ENCODE peak calls at places on chromosomes 12 and 14, in four cellular contexts. S is lung, G is heart right ventricle, Z is lower lobe of right lung. E is an unnamed sample.

GRCh38 chr12:26919216-26919555 is 18.6 kb downstream of the INTS13 start:
- DNase-seq in S (no peak), G (no peak), Z (no peak), E (no peak)

GRCh38 chr12:127143020-127143419 is 1124.0 kb upstream of the TMEM132C start:
- DNase-seq in S (no peak), G (no peak), Z (no peak), E (no peak)

GRCh38 chr12:25877446-25877845 is 81.0 kb upstream of the RASSF8 start:
- DNase-seq in S (no peak), G (no peak), Z (no peak), E (no peak)

GRCh38 chr14:68544150-68544892 is 248.5 kb downstream of the ZFP36L1 start:
- DNase-seq in S (peak; percentile 54), G (peak; percentile 84), Z (no peak), E (no peak)

GRCh38 chr14:99273025-99273723 is 1.2 kb upstream of the BCL11B start:
- DNase-seq in S (no peak), G (no peak), Z (no peak), E (no peak)

GRCh38 chr12:65532744-65533143 is 254.3 kb downstream of the MSRB3 start:
- DNase-seq in S (no peak), G (no peak), Z (no peak), E (no peak)

GRCh38 chr12:124687695-124688301 is 120.4 kb upstream of the NCOR2 start:
- DNase-seq in S (no peak), G (peak; percentile 48), Z (no peak), E (no peak)

GRCh38 chr12:57127710-57128518 is at the start of gene LRP1:
- DNase-seq in S (peak; percentile 78), G (peak; percentile 89), Z (peak; percentile 87), E (peak; percentile 96)

GRCh38 chr14:68368850-68369249 is 424.0 kb downstream of the ZFP36L1 start:
- DNase-seq in S (no peak), G (no peak), Z (no peak), E (no peak)

GRCh38 chr14:26598672-26599131 is 869 bp upstream of the NOVA1 start:
- DNase-seq in S (no peak), G (no peak), Z (no peak), E (no peak)

GRCh38 chr12:67305544-67305943 is 36.4 kb downstream of the CAND1 start:
- DNase-seq in S (no peak), G (no peak), Z (no peak), E (no peak)

GRCh38 chr12:53267309-53268008 is 640 bp upstream of the ESPL1 start:
- DNase-seq in S (no peak), G (no peak), Z (no peak), E (peak; percentile 56)

GRCh38 chr12:4064008-4064407 is 190.8 kb upstream of the PARP11 start:
- DNase-seq in S (no peak), G (no peak), Z (no peak), E (no peak)

GRCh38 chr14:75123991-75124390 is 2.9 kb downstream of the NEK9 start:
- DNase-seq in S (peak; percentile 30), G (no peak), Z (no peak), E (no peak)

GRCh38 chr12:69274861-69275260 is 35.5 kb downstream of the CPSF6 start:
- DNase-seq in S (no peak), G (no peak), Z (no peak), E (no peak)

DNA sequence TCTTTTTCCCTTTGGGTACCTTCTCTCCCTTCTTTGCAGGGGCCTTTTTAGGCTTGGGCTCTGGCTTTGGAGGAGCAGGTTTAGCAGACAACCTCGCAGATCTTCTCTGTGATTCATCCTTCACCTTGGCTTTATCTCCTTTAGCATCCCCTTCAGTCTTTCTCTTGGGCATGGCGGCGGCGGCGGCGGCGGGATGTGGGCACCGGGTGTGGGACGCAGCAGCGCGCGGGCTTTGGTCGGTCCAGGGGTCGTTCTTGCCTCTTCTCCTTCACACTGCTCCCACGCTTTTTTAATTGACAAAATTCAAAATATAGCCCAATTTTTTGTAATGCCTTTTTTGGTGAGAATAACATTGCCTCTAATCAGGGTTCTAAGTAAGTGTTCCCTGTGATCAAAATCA is 8.6 kb downstream of the TRMT5 start:
- DNase-seq in S (no peak), G (no peak), Z (no peak), E (no peak)
- H3K27ac ChIP-seq in S (no peak overlapping the region), G (no peak overlapping the region), Z (no peak overlapping the region), E (no peak overlapping the region)

DNA sequence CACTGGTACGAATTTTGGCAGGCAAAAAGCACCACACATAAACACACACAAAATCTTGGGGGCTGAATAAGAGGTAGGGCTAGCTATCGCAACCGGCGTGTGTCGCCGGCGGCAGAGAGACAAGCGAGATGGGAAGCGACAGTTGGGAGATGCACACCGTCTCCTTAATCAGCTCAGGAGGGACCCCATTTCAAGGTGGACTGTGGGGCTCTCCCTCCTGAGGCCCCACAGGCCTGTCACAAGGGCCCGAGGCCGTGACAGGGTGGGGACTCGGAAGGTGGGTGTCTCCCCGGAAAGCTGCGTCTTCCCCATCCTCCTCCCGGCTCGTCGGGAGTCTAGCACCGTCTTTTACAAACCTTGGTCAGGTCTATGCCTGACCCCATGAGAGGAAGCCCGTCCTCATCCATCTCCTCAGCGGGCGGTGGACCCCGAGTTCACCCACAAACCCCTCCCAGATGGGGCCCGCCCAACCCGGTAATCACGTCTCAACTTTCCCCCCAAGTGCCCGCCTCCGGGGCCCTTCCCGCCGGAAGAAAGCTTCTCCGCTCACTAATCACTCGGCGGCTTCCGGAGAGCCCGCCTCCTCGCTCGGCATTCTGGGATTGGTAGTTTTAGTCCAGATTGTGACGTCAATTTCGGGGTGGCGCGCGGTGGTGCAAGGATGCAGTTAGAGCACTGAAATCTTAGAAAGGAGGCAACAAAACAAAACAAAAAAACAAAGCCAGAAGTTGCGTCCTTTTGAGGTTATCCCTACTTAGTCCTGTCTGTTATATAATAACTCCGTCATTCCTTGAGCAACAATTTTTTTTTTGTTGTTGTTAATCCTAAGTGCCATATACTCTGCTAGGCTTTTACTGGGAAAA is at the start of gene WASHC3:
- DNase-seq in S (peak; percentile 97), G (peak; percentile 96), Z (peak; percentile 97), E (peak; percentile 98)
- H3K4me1 ChIP-seq in S (no peaks in the 10 kb centered on the region), G (no peaks in the 10 kb centered on the region), Z (no peaks in the 10 kb centered on the region), E (no peaks in the 10 kb centered on the region)

GRCh38 chr12:109377139-109377685 is 29.5 kb downstream of the MYO1H start:
- DNase-seq in S (no peak), G (no peak), Z (no peak), E (no peak)
- H3K4me3 ChIP-seq in S (no peak overlapping the region), G (no peak overlapping the region), Z (no peak overlapping the region), E (no peak overlapping the region)

GRCh38 chr12:109731806-109732205 is 18.2 kb downstream of the FAM222A start:
- DNase-seq in S (no peak), G (no peak), Z (peak; percentile 6), E (peak; percentile 26)
- H3K27ac ChIP-seq in S (no peak overlapping the region), G (no peak overlapping the region), Z (no peak overlapping the region), E (no peak overlapping the region)

DNA sequence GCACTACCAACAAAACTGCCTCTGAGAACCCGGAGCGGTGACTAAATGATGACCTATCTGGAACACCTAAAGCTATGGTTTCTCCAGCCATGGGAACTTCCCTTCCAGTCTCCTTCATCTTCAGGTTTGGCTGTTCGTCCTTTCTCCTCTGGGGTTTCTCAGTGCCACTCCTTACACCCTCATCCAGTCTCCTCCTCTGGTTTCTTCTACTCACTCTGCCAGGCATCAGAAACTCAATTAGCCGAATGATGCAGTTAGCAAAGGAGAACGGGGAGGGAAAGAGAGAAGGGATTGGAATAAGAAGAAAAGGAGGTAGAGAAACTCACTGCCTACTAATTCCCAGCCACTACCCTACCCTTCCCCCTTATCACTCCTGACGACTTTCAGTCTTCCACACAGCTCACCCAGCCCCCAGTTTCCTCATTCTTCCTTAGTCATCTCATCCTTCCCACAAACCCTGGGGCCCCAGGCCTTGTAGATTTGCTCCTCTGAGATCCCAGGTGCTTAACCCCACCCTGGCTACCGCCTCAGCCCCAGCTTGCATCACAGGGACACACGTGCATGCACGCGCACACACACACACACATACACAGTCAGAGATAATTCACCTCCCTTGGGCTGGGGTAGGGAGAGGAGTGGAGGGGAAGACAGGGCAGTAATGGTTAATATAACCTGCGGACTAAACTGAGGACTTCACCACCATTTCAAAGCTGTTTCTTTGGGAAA is 13.0 kb downstream of the FGD6 start:
- DNase-seq in S (peak; percentile 38), G (peak; percentile 27), Z (peak; percentile 57), E (peak; percentile 58)
- H3K4me1 ChIP-seq in S (peaks cover 36% of the 10 kb centered on the region), G (peaks cover 35% of the 10 kb centered on the region), Z (peaks cover 64% of the 10 kb centered on the region), E (no peaks in the 10 kb centered on the region)

GRCh38 chr12:19239616-19240234 is 110.2 kb downstream of the PLEKHA5 start:
- DNase-seq in S (no peak), G (no peak), Z (no peak), E (no peak)
- H3K4me3 ChIP-seq in S (no peak overlapping the region), G (no peak overlapping the region), Z (no peak overlapping the region), E (no peak overlapping the region)

DNA sequence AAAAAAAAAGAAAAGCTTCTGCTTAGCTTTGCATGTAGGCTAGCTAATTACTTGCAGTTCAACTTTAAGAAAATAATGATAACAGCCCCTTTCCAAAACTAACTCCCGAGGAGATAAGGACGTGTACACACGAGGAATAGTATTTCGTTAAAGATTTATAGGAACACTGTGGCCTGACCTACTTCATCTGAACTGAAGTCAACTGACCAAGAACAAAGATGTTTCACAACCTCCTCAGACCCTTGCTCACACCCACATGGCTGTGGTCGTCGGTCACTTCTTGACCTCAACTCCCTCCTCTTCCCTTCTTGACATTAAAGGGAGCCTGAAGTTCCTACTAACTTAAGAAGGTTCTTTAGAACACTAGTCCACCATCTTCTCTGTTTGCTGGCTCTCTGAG is 25.3 kb upstream of the FAM181A start:
- DNase-seq in S (no peak), G (no peak), Z (no peak), E (no peak)
- H3K27ac ChIP-seq in S (no peak overlapping the region), G (no peak overlapping the region), Z (no peak overlapping the region), E (no peak overlapping the region)

E was measured in aorta.